ENCODE peak calls at places on chromosomes 12 and 14, in seven cellular contexts. N is H1, X is mammary epithelial cell, I is HCT116, S is GM12878, W is GM23338, Z is fibroblast of lung. V is an unnamed sample.

GRCh38 chr12:19893514-19893913 is 454.2 kb downstream of the AEBP2 start:
- DNase-seq in I (peak), S (no peak), X (peak), N (no peak), Z (peak), W (peak), V (no peak)

GRCh38 chr12:46371718-46372130 is 849 bp downstream of the SLC38A2 start:
- DNase-seq in S (no peak), X (no peak), Z (peak), W (no peak), I (no peak), N (no peak), V (peak)

GRCh38 chr12:26853303-26854027 is 20.5 kb upstream of the ITPR2 start:
- DNase-seq in W (peak), N (peak), X (peak), S (no peak), Z (peak), I (no peak), V (no peak)

GRCh38 chr14:30185832-30186231 is 258.2 kb upstream of the PRKD1 start:
- DNase-seq in X (no peak), I (no peak), W (peak), S (no peak), Z (no peak), N (no peak), V (no peak)

GRCh38 chr14:92421756-92422155 is 91.8 kb upstream of the RIN3 start:
- DNase-seq in Z (peak), W (no peak), N (no peak), I (no peak), S (no peak), X (no peak), V (no peak)

GRCh38 chr12:32072102-32072501 is 34.5 kb upstream of the BICD1 start:
- DNase-seq in W (no peak), S (no peak), N (no peak), X (no peak), I (no peak), Z (no peak), V (no peak)

GRCh38 chr12:40375076-40375475 is 150.3 kb downstream of the LRRK2 start:
- DNase-seq in X (no peak), W (peak), S (no peak), Z (no peak), N (no peak), I (peak), V (no peak)

GRCh38 chr14:55773297-55773696 is 193.3 kb downstream of the KTN1 start:
- DNase-seq in I (no peak), S (no peak), Z (no peak), X (no peak), N (no peak), W (no peak), V (no peak)

GRCh38 chr12:82326905-82327503 is 31.2 kb downstream of the CCDC59 start:
- DNase-seq in X (peak), Z (peak), W (peak), I (peak), S (no peak), N (no peak), V (no peak)

GRCh38 chr12:8834230-8834629 is 11.8 kb downstream of the A2ML1 start:
- DNase-seq in I (no peak), Z (no peak), N (no peak), W (no peak), X (no peak), S (no peak), V (no peak)

GRCh38 chr12:82996168-82996812 is 309.6 kb downstream of the TMTC2 start:
- DNase-seq in S (no peak), N (no peak), I (no peak), X (peak), Z (peak), W (no peak), V (no peak)

GRCh38 chr14:40447032-40447431 is 1014.8 kb upstream of the FBXO33 start:
- DNase-seq in I (no peak), N (no peak), Z (no peak), S (no peak), W (peak), X (peak), V (no peak)

GRCh38 chr12:46908236-46908935 is 82.6 kb upstream of the SLC38A4 start:
- DNase-seq in W (no peak), N (no peak), S (no peak), Z (peak), X (peak), I (no peak), V (peak)

GRCh38 chr14:50260511-50260910 is 29.1 kb upstream of the SOS2 start:
- DNase-seq in W (peak), X (peak), Z (peak), S (no peak), I (peak), N (no peak), V (peak)

GRCh38 chr12:84911331-84912190 is 1.0 kb downstream of the SLC6A15 start:
- DNase-seq in I (no peak), N (peak), S (no peak), X (peak), W (peak), Z (peak), V (peak)

GRCh38 chr12:61880186-61880585 is 380.0 kb upstream of the USP15 start:
- DNase-seq in W (no peak), X (no peak), N (no peak), I (no peak), S (no peak), Z (no peak), V (no peak)

GRCh38 chr14:37197421-37198272 is at the start of gene MIPOL1:
- DNase-seq in N (peak), S (no peak), X (peak), Z (peak), W (peak), I (peak), V (peak)

GRCh38 chr14:31945701-31946100 is 131.4 kb upstream of the ARHGAP5 start:
- DNase-seq in S (no peak), Z (no peak), I (no peak), N (no peak), W (no peak), X (no peak), V (no peak)

GRCh38 chr14:54220122-54220691 is 176.6 kb upstream of the CDKN3 start:
- DNase-seq in I (no peak), X (no peak), S (no peak), W (peak), Z (no peak), N (peak), V (no peak)

GRCh38 chr12:132342322-132342721 is 12.9 kb upstream of the GALNT9 start:
- DNase-seq in I (no peak), S (no peak), N (peak), W (peak), X (no peak), Z (no peak), V (peak)

GRCh38 chr12:11929714-11930113 is 141.0 kb upstream of the BCL2L14 start:
- DNase-seq in S (no peak), Z (no peak), I (no peak), N (no peak), W (no peak), X (no peak), V (no peak)

GRCh38 chr12:97127061-97127460 is 220.0 kb downstream of the NEDD1 start:
- DNase-seq in W (no peak), I (no peak), X (no peak), N (no peak), S (no peak), Z (no peak), V (no peak)

GRCh38 chr14:94138256-94138655 is 8.9 kb upstream of the IFI27L2 start:
- DNase-seq in Z (no peak), W (no peak), S (no peak), N (peak), I (no peak), X (no peak), V (no peak)

GRCh38 chr12:42135264-42135814 is 9.3 kb downstream of the GXYLT1 start:
- DNase-seq in W (no peak), X (peak), Z (peak), N (no peak), I (no peak), S (no peak), V (no peak)

GRCh38 chr12:112645586-112645985 is 146.0 kb upstream of the RPH3A start:
- DNase-seq in Z (no peak), X (no peak), S (no peak), N (no peak), W (no peak), I (no peak), V (no peak)

GRCh38 chr12:113591480-113591971 is 119.9 kb upstream of the LHX5 start:
- DNase-seq in W (peak), X (no peak), I (no peak), S (no peak), N (peak), Z (no peak), V (no peak)

GRCh38 chr14:26216797-26217196 is 381.0 kb downstream of the NOVA1 start:
- DNase-seq in S (no peak), X (no peak), Z (no peak), I (no peak), N (no peak), W (no peak), V (no peak)

GRCh38 chr12:104687823-104688573 is 231.2 kb downstream of the CHST11 start:
- DNase-seq in I (no peak), X (no peak), S (no peak), W (no peak), N (no peak), Z (no peak), V (no peak)

GRCh38 chr12:79615596-79616560 is 74.9 kb downstream of the PAWR start:
- DNase-seq in X (peak), I (no peak), N (no peak), Z (no peak), S (peak), W (no peak), V (no peak)

GRCh38 chr12:7832059-7832696 is 40.5 kb downstream of the SLC2A14 start:
- DNase-seq in S (no peak), I (peak), Z (peak), X (peak), W (peak), N (no peak), V (peak)

GRCh38 chr12:34606749-34607519 is 584.6 kb downstream of the ALG10 start:
- DNase-seq in W (no peak), X (no peak), N (no peak), S (no peak), I (no peak), Z (no peak), V (no peak)

GRCh38 chr14:55097894-55098560 is 31.0 kb upstream of the LGALS3 start:
- DNase-seq in N (no peak), Z (peak), W (no peak), X (peak), I (no peak), S (peak), V (no peak)

GRCh38 chr14:51776102-51776894 is 84.1 kb upstream of the GNG2 start:
- DNase-seq in X (peak), S (no peak), Z (peak), W (peak), I (peak), N (peak), V (peak)

GRCh38 chr14:105197274-105197673 is 16.2 kb upstream of the NUDT14 start:
- DNase-seq in S (no peak), Z (peak), N (no peak), X (peak), W (no peak), I (no peak), V (peak)

GRCh38 chr12:6688543-6688999 is 604 bp downstream of the ZNF384 start:
- DNase-seq in Z (no peak), W (no peak), S (peak), X (no peak), N (no peak), I (no peak), V (no peak)

GRCh38 chr14:89542768-89543419 is 125.9 kb upstream of the FOXN3 start:
- DNase-seq in W (no peak), Z (peak), X (no peak), S (no peak), N (no peak), I (no peak), V (no peak)

GRCh38 chr12:47744005-47744651 is 14.6 kb downstream of the RAPGEF3 start:
- DNase-seq in W (peak), S (no peak), I (peak), X (peak), N (peak), Z (no peak), V (peak)

GRCh38 chr12:122355702-122356101 is 66.8 kb downstream of the CLIP1 start:
- DNase-seq in N (no peak), I (no peak), S (no peak), W (no peak), X (no peak), Z (no peak), V (no peak)

GRCh38 chr12:19402211-19402610 is 37.1 kb upstream of the AEBP2 start:
- DNase-seq in N (no peak), W (no peak), Z (no peak), S (no peak), X (no peak), I (no peak), V (no peak)

GRCh38 chr12:106764738-106765137 is 9.7 kb upstream of the RIC8B start:
- DNase-seq in Z (no peak), N (no peak), I (no peak), S (no peak), X (no peak), W (no peak), V (no peak)

GRCh38 chr12:108854453-108855283 is 2.7 kb downstream of the SSH1 start:
- DNase-seq in N (no peak), Z (peak), W (no peak), I (peak), X (peak), S (peak), V (peak)

GRCh38 chr12:108852674-108853073 is 4.7 kb downstream of the SSH1 start:
- DNase-seq in W (no peak), N (no peak), X (no peak), Z (peak), S (no peak), I (no peak), V (no peak)

GRCh38 chr12:108853426-108853825 is 4.0 kb downstream of the SSH1 start:
- DNase-seq in S (no peak), W (no peak), X (no peak), N (no peak), Z (no peak), I (no peak), V (no peak)

GRCh38 chr12:108855284-108856169 is 1.9 kb downstream of the SSH1 start:
- DNase-seq in W (no peak), I (no peak), Z (peak), S (no peak), X (no peak), N (no peak), V (peak)

DNA sequence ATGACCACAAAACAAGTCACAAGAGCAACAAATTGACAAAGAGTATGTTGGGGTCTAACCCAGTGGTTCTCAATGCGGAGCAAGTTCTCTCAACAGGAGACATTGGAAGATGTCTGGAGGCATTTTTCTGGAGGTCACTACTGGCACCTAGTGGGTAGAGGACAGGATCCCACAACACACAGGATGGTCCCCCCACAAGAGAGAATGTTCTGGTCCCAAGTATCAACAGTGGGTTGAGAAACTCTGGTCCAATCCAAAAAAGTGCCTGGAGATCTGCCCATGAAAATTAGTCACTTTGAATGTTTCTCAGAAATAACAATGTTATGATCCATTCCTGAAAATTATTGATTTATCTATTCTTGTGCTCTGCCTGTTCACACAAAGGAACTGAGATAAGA is 3.3 kb downstream of the SSH1 start:
- DNase-seq in Z (peak), N (no peak), X (peak), S (peak), W (no peak), I (no peak), V (peak)
- TF ChIP-seq CTCF in Z (peak), N (no peak), X (peak), S (peak), W (no peak), I (no peak), V (peak)

GRCh38 chr14:78104130-78104529 is 66.0 kb upstream of the NRXN3 start:
- DNase-seq in X (no peak), N (no peak), W (no peak), Z (no peak), S (no peak), I (no peak), V (no peak)
- TF ChIP-seq EZH2 in X (no peak), N (no peak), W (no peak), Z (no peak), S (no peak), I (no peak), V (no peak)

GRCh38 chr14:22837059-22837749 is 819 bp downstream of the MMP14 start:
- DNase-seq in I (no peak), S (no peak), X (peak), Z (peak), N (peak), W (peak), V (no peak)
- TF ChIP-seq CTCF in I (no peak), S (no peak), X (no peak), Z (no peak), N (no peak), W (no peak), V (no peak)

DNA sequence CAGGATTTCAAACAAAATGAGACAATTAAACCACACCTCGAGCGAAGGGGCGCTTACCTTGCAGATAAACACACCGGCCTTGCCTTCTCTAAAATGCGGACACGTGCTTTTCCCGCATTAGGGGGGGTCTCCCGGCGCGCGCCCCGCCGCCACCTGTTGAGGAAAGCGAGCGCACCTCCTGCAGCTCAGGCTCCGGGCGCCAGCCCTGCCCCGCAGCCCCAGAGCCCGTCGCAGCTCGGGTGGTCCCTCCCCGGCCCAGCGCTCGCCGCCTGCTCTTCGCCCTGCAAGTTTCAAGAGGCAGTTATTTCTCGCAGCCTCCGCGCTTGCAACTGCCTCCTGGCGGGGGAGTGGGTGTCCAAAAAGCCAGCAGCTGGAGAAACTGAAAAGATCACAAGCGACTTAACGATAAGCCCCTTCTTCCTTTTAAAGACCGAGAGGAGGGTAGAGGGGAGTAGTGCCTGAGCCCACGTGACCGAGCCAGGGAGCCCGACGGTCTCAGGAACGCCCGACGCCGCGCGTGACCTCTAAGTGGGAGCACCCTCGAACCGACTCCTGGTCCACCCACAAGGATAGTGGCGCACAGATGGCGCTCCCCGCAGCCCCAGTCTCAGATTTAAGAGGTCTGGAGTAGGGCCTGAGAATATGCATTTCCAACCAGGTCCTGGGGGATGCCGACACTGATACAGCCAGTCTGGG is at the start of gene ESR2:
- DNase-seq in X (no peak), N (peak), Z (peak), S (no peak), W (peak), I (no peak), V (peak)
- TF ChIP-seq EZH2 in X (no peak), N (peak), Z (peak), S (no peak), W (peak), I (no peak), V (no peak)

DNA sequence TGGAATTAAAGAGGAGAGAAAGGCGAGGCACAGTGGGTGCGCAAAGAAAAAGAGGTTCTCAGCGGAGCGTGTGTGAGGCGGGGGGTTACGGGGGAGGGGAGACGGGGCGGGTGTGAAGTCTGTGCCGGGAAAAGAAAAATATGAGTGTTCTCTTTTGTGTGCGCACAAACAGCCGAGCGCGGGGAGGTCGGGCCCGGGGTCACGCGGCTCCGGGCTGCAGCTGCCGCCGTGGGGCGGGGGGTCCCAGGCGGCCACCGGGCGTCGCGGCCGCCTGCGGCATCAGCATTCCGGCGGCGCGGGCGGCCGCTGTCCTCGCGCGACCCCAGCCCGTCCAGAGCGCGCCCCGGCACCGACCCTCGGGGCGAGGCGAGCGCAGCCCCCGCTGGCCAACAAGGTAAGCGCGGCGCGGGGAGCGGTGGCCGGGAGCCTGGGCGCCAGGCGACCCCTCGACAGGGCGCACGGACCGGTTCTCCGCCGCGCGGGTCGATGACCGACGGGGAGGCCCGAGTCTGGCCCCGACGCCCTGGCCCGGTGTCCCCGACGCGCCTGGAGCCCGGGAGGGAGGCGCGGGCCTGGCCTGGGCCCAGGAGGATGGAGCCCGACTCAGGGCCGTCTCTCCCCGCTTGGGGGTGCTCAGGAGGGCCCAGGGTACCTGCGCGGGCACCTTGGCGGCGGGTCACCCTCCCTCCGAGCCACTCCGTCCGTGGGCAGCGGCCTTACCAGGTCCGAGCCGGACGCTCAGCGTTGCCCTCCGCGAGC is 103.9 kb upstream of the DIO3 start:
- DNase-seq in X (no peak), I (no peak), S (no peak), W (peak), N (peak), Z (no peak), V (no peak)
- TF ChIP-seq CTCF in X (no peak), I (no peak), S (no peak), W (no peak), N (no peak), Z (no peak), V (no peak)

DNA sequence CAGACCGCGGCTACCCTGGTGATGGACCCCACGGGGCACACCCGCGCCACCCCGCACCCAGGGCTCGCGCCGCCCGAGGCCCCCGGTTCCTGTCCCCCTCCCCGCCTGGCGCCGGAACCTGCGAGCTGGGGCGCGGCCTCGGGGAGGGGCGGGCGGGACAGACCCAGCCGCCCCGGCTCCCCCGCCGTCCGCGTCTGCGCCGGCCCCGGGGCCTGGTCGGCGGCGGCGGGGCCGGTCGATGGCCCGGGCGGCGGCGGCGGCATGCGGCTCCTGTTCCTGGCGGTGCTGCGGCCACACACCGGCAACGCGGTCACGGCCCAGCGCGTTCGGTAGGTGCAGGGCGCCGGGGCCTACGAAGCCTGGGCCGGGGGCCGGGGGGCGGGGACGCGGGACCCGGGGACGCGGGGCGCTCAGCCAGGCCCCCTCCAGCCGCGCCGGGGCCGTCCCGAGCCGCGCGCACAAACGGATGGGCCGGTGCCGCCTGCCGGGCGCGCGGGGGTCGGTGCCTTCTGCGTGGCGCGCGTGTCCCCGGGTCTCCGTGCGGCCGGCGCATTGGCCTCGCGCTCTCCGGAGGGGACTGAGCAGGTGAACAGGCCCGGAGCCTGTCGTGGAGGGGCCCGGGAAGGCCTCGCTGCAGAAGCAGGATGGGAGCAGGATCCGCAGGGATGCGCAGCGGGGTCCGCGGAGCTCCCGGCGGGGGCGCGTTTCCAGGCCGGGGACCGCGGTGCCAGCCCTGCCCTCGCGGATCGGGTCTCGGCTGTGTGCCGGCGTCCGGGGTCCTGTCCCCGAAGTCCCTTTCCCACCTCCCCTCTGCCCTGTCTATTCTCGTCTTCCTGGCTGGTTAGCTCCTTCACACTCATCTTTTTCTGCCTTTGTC is at the start of gene GLT1D1:
- DNase-seq in I (no peak), W (peak), N (peak), X (no peak), S (no peak), Z (no peak), V (no peak)
- TF ChIP-seq EZH2 in I (no peak), W (no peak), N (no peak), X (no peak), S (no peak), Z (no peak), V (no peak)

V was measured in PC-9.